ENCODE peak calls at places on chromosomes 16 and 17, in eight cellular contexts. N is GM12878, C is right lobe of liver, P is tibial nerve, G is Peyer's patch, R is spleen, Z is esophagus squamous epithelium, S is breast epithelium. U is an unnamed sample.

GRCh38 chr16:20879175-20880053 is 20.7 kb downstream of the DCUN1D3 start:
- DNase-seq in N (peak; percentile 71), C (no peak), P (no peak), G (no peak), R (no peak), Z (no peak), S (no peak), U (no peak)

GRCh38 chr16:51697454-51697853 is 546.4 kb upstream of the SALL1 start:
- DNase-seq in N (no peak), C (no peak), P (no peak), G (no peak), R (no peak), Z (no peak), S (no peak), U (no peak)

GRCh38 chr16:17305694-17306093 is 165.1 kb downstream of the XYLT1 start:
- DNase-seq in N (peak; percentile 48), C (no peak), P (no peak), G (no peak), R (no peak), Z (no peak), S (no peak), U (no peak)

GRCh38 chr16:55663770-55664677 is 8.2 kb downstream of the SLC6A2 start:
- DNase-seq in N (no peak), C (no peak), P (no peak), G (no peak), R (no peak), Z (no peak), S (no peak), U (no peak)

GRCh38 chr17:69588739-69589334 is 174.3 kb downstream of the MAP2K6 start:
- DNase-seq in N (no peak), C (no peak), P (no peak), G (no peak), R (no peak), Z (no peak), S (no peak), U (no peak)

GRCh38 chr16:80317132-80318098 is 223.4 kb upstream of the DYNLRB2 start:
- DNase-seq in N (no peak), C (no peak), P (no peak), G (no peak), R (no peak), Z (no peak), S (no peak), U (no peak)

GRCh38 chr17:62105861-62106260 is 40.8 kb upstream of the MED13 start:
- DNase-seq in N (no peak), C (peak; percentile 64), P (no peak), G (no peak), R (no peak), Z (no peak), S (no peak), U (no peak)

GRCh38 chr16:87344931-87345631 is 27.9 kb upstream of the C16orf95 start:
- DNase-seq in N (no peak), C (no peak), P (peak; percentile 22), G (peak; percentile 60), R (no peak), Z (no peak), S (no peak), U (peak; percentile 76)

GRCh38 chr17:28330671-28331070 is 4.6 kb downstream of the IFT20 start:
- DNase-seq in N (no peak), C (no peak), P (no peak), G (no peak), R (no peak), Z (no peak), S (no peak), U (no peak)
- TF ChIP-seq POLR2A in N (peak; percentile 49), C (no peak), P (no peak), G (no peak), R (no peak), Z (no peak), S (no peak), U (no peak)

GRCh38 chr17:43588121-43588520 is 42.0 kb upstream of the ETV4 start:
- DNase-seq in N (no peak), C (no peak), P (no peak), G (no peak), R (no peak), Z (no peak), S (no peak), U (no peak)

GRCh38 chr17:43588664-43589435 is 42.7 kb upstream of the ETV4 start:
- DNase-seq in N (no peak), C (no peak), P (peak; percentile 33), G (peak; percentile 51), R (no peak), Z (no peak), S (no peak), U (no peak)

GRCh38 chr17:43595466-43595865 is 49.3 kb upstream of the ETV4 start:
- DNase-seq in N (no peak), C (no peak), P (no peak), G (no peak), R (no peak), Z (no peak), S (no peak), U (no peak)

GRCh38 chr17:43587647-43588046 is 41.5 kb upstream of the ETV4 start:
- DNase-seq in N (no peak), C (no peak), P (no peak), G (no peak), R (no peak), Z (no peak), S (no peak), U (no peak)

GRCh38 chr17:43591750-43592562 is 45.8 kb upstream of the ETV4 start:
- DNase-seq in N (no peak), C (no peak), P (peak; percentile 76), G (no peak), R (no peak), Z (no peak), S (peak; percentile 61), U (peak; percentile 27)
- TF ChIP-seq POLR2A in N (no peak), C (no peak), P (no peak), G (no peak), R (no peak), Z (no peak), S (no peak), U (no peak)

GRCh38 chr17:17304521-17304985 is 1.4 kb downstream of the NT5M start:
- DNase-seq in N (no peak), C (no peak), P (no peak), G (no peak), R (no peak), Z (no peak), S (no peak), U (no peak)

GRCh38 chr17:17305282-17305801 is 2.2 kb downstream of the NT5M start:
- DNase-seq in N (peak; percentile 50), C (no peak), P (no peak), G (no peak), R (peak; percentile 88), Z (no peak), S (no peak), U (no peak)

GRCh38 chr17:17300624-17301568 is 2.3 kb upstream of the NT5M start:
- DNase-seq in N (no peak), C (no peak), P (no peak), G (no peak), R (peak; percentile 86), Z (no peak), S (no peak), U (peak; percentile 54)

GRCh38 chr17:17303847-17304490 is 796 bp downstream of the NT5M start:
- DNase-seq in N (no peak), C (no peak), P (no peak), G (no peak), R (no peak), Z (no peak), S (no peak), U (no peak)

DNA sequence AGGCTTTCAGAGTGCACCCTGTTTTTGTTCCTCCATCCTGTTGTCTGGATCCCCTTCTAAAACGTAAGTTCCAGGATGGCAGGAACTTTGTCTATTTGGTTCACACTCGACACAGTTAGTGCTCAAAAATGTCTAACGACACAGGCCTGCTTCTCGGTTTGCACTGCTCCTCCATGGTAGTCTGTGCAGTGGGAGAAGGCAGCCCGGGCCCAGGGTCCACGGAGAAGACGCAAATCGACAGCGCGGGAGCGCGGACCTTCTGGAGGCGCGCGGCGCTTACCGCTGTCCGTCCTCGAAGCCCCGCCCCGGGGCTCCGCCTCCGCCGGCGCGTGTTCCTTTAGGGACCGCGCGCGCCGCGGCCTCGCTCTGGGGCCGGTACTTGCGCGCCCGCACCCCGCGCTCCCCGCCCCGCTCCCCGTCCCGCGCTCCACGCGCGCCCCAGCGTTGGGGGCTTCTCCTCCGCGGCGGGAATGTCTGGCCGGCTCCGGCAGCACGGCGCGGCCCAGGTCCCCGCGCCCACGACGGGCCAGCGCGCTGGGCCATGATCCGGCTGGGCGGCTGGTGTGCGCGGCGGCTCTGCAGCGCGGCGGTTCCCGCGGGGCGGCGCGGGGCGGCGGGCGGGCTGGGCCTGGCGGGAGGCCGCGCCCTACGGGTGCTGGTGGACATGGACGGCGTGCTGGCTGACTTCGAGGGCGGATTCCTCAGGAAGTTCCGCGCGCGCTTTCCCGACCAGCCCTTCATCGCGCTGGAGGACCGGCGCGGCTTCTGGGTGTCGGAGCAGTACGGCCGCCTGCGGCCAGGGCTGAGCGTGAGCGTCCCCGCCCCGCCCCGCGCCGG is at the start of gene NT5M:
- DNase-seq in N (no peak), C (peak; percentile 83), P (peak; percentile 61), G (peak; percentile 85), R (peak; percentile 95), Z (no peak), S (no peak), U (peak; percentile 70)
- TF ChIP-seq POLR2A in N (peak; percentile 70), C (peak; percentile 39), P (peak; percentile 16), G (peak; percentile 13), R (no peak), Z (peak; percentile 58), S (no peak), U (no peak)

GRCh38 chr17:31842416-31843381 is 16.3 kb downstream of the COPRS start:
- DNase-seq in N (no peak), C (peak; percentile 82), P (peak; percentile 63), G (peak; percentile 72), R (peak; percentile 83), Z (no peak), S (peak; percentile 81), U (peak; percentile 90)
- TF ChIP-seq POLR2A in N (no peak), C (no peak), P (no peak), G (no peak), R (no peak), Z (no peak), S (no peak), U (no peak)

GRCh38 chr16:22188595-22189442 is 17.3 kb upstream of the EEF2K start:
- DNase-seq in N (peak; percentile 55), C (peak; percentile 72), P (peak; percentile 67), G (peak; percentile 70), R (peak; percentile 83), Z (no peak), S (peak; percentile 65), U (peak; percentile 67)
- TF ChIP-seq POLR2A in N (no peak), C (no peak), P (no peak), G (no peak), R (no peak), Z (no peak), S (no peak), U (no peak)

DNA sequence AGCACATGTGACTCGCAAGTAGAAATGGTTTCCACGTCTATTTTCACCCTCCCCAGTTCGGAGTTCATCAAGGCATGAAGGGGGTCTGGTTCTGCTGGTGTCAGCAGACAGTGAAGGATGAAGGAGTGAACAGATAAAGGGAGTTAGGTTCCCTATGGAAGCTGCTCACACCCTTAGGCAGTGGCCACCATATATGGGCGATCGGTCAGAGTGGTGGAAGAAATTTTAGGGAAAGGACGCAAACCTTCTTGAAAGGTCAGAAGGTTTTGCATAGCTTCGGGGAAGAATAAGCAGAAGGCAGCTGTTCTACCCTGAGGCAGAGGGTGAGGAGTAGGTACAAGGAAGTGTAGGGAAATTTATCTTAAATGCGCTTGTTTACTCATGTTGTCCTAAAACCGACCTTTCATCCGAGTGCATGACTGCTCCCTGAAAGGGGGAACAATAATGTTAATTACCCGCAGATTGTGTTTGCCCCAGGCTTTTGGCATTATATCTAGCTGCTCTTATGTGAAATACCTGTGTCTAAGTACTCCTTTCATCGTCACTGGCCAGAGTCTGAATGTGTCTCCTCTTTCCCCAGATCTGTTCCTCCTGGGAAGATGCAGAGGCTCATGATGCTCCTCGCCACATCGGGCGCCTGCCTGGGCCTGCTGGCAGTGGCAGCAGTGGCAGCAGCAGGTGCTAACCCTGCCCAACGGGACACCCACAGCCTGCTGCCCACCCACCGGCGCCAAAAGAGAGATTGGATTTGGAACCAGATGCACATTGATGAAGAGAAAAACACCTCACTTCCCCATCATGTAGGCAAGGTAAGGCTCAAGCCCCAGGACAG is 12.5 kb downstream of the CDH5 start:
- DNase-seq in N (no peak), C (no peak), P (no peak), G (no peak), R (peak; percentile 48), Z (no peak), S (no peak), U (no peak)
- TF ChIP-seq POLR2A in N (no peak), C (no peak), P (no peak), G (no peak), R (no peak), Z (no peak), S (no peak), U (no peak)